ENCODE peak calls at places on chromosome 22, in nine cellular contexts. Z, M, F, O, D, H, Y, N and C are unnamed samples.

GRCh38 chr22:32864596-32864995 is 63.1 kb downstream of the TIMP3 start:
- DNase-seq in N (no peak), O (peak), M (no peak), D (no peak), Z (no peak), F (no peak), Y (no peak), H (no peak), C (no peak)

GRCh38 chr22:30701872-30702271 is 7.2 kb downstream of the OSBP2 start:
- DNase-seq in F (peak), N (no peak), Y (peak), Z (no peak), D (peak), M (no peak), H (no peak), O (no peak), C (no peak)

GRCh38 chr22:24156146-24156914 is 25.0 kb upstream of the SUSD2 start:
- DNase-seq in N (no peak), Y (peak), H (no peak), Z (peak), D (peak), F (peak), M (peak), O (peak), C (no peak)

GRCh38 chr22:49046546-49047305 is 780.9 kb downstream of the BRD1 start:
- DNase-seq in O (no peak), D (no peak), M (no peak), N (no peak), H (no peak), Z (peak), Y (no peak), F (no peak), C (no peak)

GRCh38 chr22:16932577-16932976 is 75.4 kb downstream of the GAB4 start:
- DNase-seq in M (no peak), O (no peak), Z (no peak), Y (no peak), F (no peak), D (no peak), H (no peak), N (no peak), C (no peak)

GRCh38 chr22:19884161-19884953 is 29.7 kb upstream of the GNB1L start:
- DNase-seq in O (no peak), N (no peak), Y (no peak), F (peak), M (peak), Z (peak), D (no peak), H (peak), C (no peak)

GRCh38 chr22:36221799-36222751 is 17.3 kb downstream of the APOL2 start:
- DNase-seq in H (no peak), M (peak), Z (no peak), D (peak), O (peak), F (no peak), N (no peak), Y (peak), C (no peak)

GRCh38 chr22:26845016-26845728 is 187.8 kb downstream of the MIAT start:
- DNase-seq in Y (no peak), Z (no peak), O (no peak), D (no peak), M (no peak), H (no peak), N (peak), F (no peak), C (peak)

GRCh38 chr22:38436629-38437395 is 18.2 kb downstream of the KCNJ4 start:
- DNase-seq in Y (no peak), O (no peak), Z (no peak), H (no peak), N (no peak), M (no peak), F (no peak), D (no peak), C (no peak)

GRCh38 chr22:22684605-22685561 is 40.5 kb downstream of the GGTLC2 start:
- DNase-seq in Y (peak), F (peak), M (peak), H (peak), O (peak), N (no peak), D (peak), Z (no peak), C (peak)

GRCh38 chr22:29302681-29303465 is 3.6 kb upstream of the GAS2L1 start:
- DNase-seq in F (no peak), O (no peak), D (no peak), N (no peak), M (no peak), Z (no peak), Y (no peak), H (no peak), C (no peak)

GRCh38 chr22:24028533-24028932 is 17.4 kb downstream of the CABIN1 start:
- DNase-seq in M (no peak), H (no peak), Y (no peak), N (no peak), D (no peak), F (no peak), Z (no peak), O (no peak), C (no peak)

GRCh38 chr22:22771696-22772377 is 115.8 kb upstream of the IGLL5 start:
- DNase-seq in F (no peak), D (no peak), M (no peak), O (no peak), Z (no peak), H (no peak), Y (no peak), N (peak), C (no peak)

GRCh38 chr22:37805878-37806277 is 1.9 kb upstream of the GCAT start:
- DNase-seq in N (no peak), O (no peak), M (no peak), D (no peak), H (no peak), F (no peak), Z (no peak), Y (no peak), C (no peak)

GRCh38 chr22:38706101-38706884 is 549 bp downstream of the GTPBP1 start:
- DNase-seq in F (peak), Y (peak), O (peak), D (peak), H (peak), M (peak), N (peak), Z (peak), C (no peak)

GRCh38 chr22:36318442-36318841 is 65.5 kb downstream of the APOL1 start:
- DNase-seq in N (no peak), D (no peak), O (no peak), Y (no peak), H (no peak), F (no peak), M (no peak), Z (no peak), C (no peak)

GRCh38 chr22:32905400-32905799 is 103.9 kb downstream of the TIMP3 start:
- DNase-seq in Y (no peak), Z (no peak), M (peak), O (no peak), F (no peak), D (no peak), H (peak), N (no peak), C (peak)

GRCh38 chr22:49334589-49334873 is 493.1 kb downstream of the BRD1 start:
- DNase-seq in H (no peak), Y (no peak), F (no peak), O (no peak), N (no peak), Z (no peak), M (no peak), D (no peak), C (no peak)

GRCh38 chr22:35506259-35506570 is 34.4 kb upstream of the RASD2 start:
- DNase-seq in H (no peak), D (no peak), Z (no peak), O (peak), N (no peak), Y (no peak), F (peak), M (no peak), C (no peak)

GRCh38 chr22:43230983-43231723 is 44.2 kb upstream of the TTLL12 start:
- DNase-seq in F (peak), D (peak), O (peak), N (no peak), Z (peak), H (no peak), Y (peak), M (peak), C (peak)

GRCh38 chr22:40898850-40899357 is 37.0 kb upstream of the DNAJB7 start:
- DNase-seq in Z (no peak), H (no peak), Y (peak), D (peak), N (no peak), F (peak), O (peak), M (no peak), C (no peak)
- TF ChIP-seq CTCF in Z (peak), H (peak), Y (peak), D (peak), N (peak), F (peak), O (peak), M (peak), C (peak)

DNA sequence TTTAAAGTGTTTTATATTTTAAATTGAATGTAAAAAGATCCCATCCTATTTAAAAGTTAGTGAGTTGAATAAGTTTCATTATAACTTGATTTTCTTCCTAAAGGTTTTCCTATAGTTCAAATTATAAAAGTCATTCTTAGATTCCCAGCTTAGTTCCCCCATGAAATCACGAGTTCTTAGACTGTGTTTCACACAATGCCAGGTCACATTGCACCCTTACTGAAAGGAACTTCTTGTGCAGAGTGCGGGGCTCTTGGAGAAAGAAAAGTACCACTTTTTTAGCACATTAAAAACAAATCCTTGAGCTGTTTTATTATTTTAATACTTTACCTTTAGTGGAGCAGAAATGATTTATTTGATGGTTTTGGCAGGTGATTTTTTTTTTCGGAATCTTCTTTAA is 15.6 kb downstream of the GRAP2 start:
- DNase-seq in M (no peak), O (no peak), H (no peak), F (no peak), Y (no peak), N (no peak), Z (no peak), D (no peak), C (no peak)
- H3K4me3 ChIP-seq in M (no peak), O (no peak), H (no peak), F (no peak), Y (no peak), N (no peak), Z (no peak), D (no peak), C (no peak)

GRCh38 chr22:20882855-20883254 is 24.0 kb downstream of the SNAP29 start:
- DNase-seq in F (no peak), M (no peak), O (no peak), D (no peak), Z (no peak), N (no peak), Y (no peak), H (no peak), C (no peak)

GRCh38 chr22:20885017-20885556 is 26.3 kb downstream of the SNAP29 start:
- DNase-seq in O (no peak), M (no peak), Z (no peak), D (no peak), N (no peak), H (no peak), F (no peak), Y (no peak), C (no peak)

GRCh38 chr22:20887375-20887774 is 28.6 kb downstream of the SNAP29 start:
- DNase-seq in Y (no peak), O (no peak), H (no peak), F (no peak), M (peak), Z (no peak), N (no peak), D (no peak), C (no peak)

GRCh38 chr22:20884454-20884853 is 25.6 kb downstream of the SNAP29 start:
- DNase-seq in Z (no peak), M (no peak), N (no peak), F (no peak), O (no peak), Y (no peak), D (no peak), H (no peak), C (no peak)

DNA sequence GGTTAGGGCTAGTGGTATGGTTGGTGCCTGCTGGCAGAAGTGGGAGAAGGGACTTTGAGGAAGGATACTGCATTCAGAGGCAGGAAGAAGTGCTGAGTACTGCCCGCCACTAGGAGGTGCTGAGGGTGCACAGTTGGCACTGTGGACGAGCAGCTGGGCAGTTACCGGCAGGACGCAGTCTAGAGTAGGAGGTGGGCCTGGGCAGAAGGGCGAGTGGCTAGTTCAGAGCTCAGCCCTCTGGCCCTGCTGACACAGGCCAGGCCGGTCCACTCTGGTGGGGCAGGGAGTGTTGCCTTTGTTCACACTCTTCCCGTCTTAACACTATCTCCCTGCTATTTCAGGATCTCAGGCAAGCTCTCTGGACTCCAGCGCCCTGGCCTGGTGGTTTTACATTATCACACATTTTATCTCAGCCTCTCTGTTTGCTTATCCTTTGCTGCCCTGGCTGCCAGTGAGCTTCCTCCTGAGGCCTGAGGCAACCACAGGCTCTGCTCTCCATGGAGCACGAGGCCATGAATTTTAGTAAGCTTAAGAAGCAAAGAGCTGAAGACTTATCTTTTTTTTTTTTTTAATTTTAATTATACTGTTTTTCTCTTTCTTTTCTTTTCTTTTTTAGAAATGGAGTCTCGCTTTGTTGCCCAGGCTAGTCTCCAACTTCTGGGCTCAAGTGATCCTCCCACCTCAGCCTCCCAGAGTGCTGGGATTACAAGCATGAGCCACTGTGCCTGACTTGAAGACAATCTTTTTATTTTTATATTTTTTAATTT is 26.9 kb downstream of the SNAP29 start:
- DNase-seq in Y (peak), H (peak), Z (peak), F (peak), M (peak), D (peak), O (peak), N (peak), C (peak)
- TF ChIP-seq CTCF in Y (peak), H (peak), Z (peak), F (peak), M (peak), D (peak), O (peak), N (peak), C (peak)

GRCh38 chr22:46090631-46091201 is 59.6 kb upstream of the PPARA start:
- DNase-seq in Z (peak), H (peak), D (peak), N (no peak), Y (peak), F (peak), O (no peak), M (peak), C (no peak)
- H3K4me3 ChIP-seq in Z (no peak), H (no peak), D (no peak), N (no peak), Y (peak), F (peak), O (peak), M (no peak), C (no peak)